ENCODE peak calls at places on chromosomes 13 and 19, in five cellular contexts. V is GM12892, D is K562, T is H1, O is SK-N-SH. Q is an unnamed sample.
A peak's percentile ranks its signal among the peaks of the same experiment; 100 is the strongest.

GRCh38 chr13:44437356-44438233 is 64.0 kb downstream of the SERP2 start:
- DNase-seq in V (no peak), D (no peak), T (no peak), O (no peak), Q (no peak)

GRCh38 chr13:36453518-36453917 is 21.2 kb downstream of the CCNA1 start:
- DNase-seq in V (no peak), D (no peak), T (no peak), O (no peak), Q (no peak)

GRCh38 chr19:1396768-1397679 is 4.3 kb downstream of the GAMT start:
- DNase-seq in V (no peak), D (no peak), T (no peak), O (no peak), Q (no peak)

GRCh38 chr19:4057913-4058695 is 8.6 kb downstream of the ZBTB7A start:
- DNase-seq in V (no peak), D (peak; percentile 82), T (no peak), O (no peak), Q (no peak)

GRCh38 chr13:79830945-79831344 is 350.0 kb downstream of the NDFIP2 start:
- DNase-seq in V (no peak), D (no peak), T (no peak), O (no peak), Q (no peak)

GRCh38 chr13:48151343-48151742 is 56.4 kb upstream of the MED4 start:
- DNase-seq in V (no peak), D (no peak), T (no peak), O (no peak), Q (no peak)

GRCh38 chr13:46168341-46168740 is 13.6 kb downstream of the LCP1 start:
- DNase-seq in V (no peak), D (no peak), T (no peak), O (no peak), Q (no peak)

GRCh38 chr19:5078179-5078578 is 109.3 kb downstream of the KDM4B start:
- DNase-seq in V (no peak), D (no peak), T (no peak), O (no peak), Q (no peak)

GRCh38 chr19:41386442-41386841 is 10.1 kb downstream of the TMEM91 start:
- DNase-seq in V (no peak), D (no peak), T (no peak), O (no peak), Q (no peak)

GRCh38 chr19:58380037-58380735 is 644 bp downstream of the ZNF837 start:
- DNase-seq in V (no peak), D (no peak), T (no peak), O (no peak), Q (no peak)

GRCh38 chr19:33186835-33187540 is 7.1 kb upstream of the LRP3 start:
- DNase-seq in V (no peak), D (no peak), T (no peak), O (no peak), Q (no peak)

GRCh38 chr13:46286972-46287371 is 75.2 kb downstream of the LRRC63 start:
- DNase-seq in V (no peak), D (no peak), T (no peak), O (no peak), Q (no peak)

GRCh38 chr13:24220086-24220703 is 59.7 kb downstream of the SPATA13 start:
- DNase-seq in V (peak; percentile 32), D (peak; percentile 35), T (no peak), O (peak; percentile 77), Q (peak; percentile 44)

GRCh38 chr19:49106648-49107135 is 7.5 kb upstream of the LIN7B start:
- DNase-seq in V (no peak), D (peak; percentile 34), T (peak; percentile 87), O (peak; percentile 80), Q (no peak)

GRCh38 chr13:21076265-21076653 is 14.9 kb upstream of the LATS2 start:
- DNase-seq in V (no peak), D (no peak), T (peak; percentile 54), O (no peak), Q (no peak)

GRCh38 chr13:31328549-31329229 is 128.9 kb downstream of the B3GLCT start:
- DNase-seq in V (no peak), D (no peak), T (no peak), O (no peak), Q (no peak)

GRCh38 chr13:66224644-66225043 is 1005.5 kb downstream of the PCDH9 start:
- DNase-seq in V (no peak), D (no peak), T (no peak), O (no peak), Q (no peak)

GRCh38 chr19:50387176-50387867 is 3.2 kb downstream of the POLD1 start:
- DNase-seq in V (no peak), D (no peak), T (no peak), O (no peak), Q (no peak)

GRCh38 chr13:22825186-22825585 is 355.6 kb upstream of the SGCG start:
- DNase-seq in V (no peak), D (no peak), T (no peak), O (no peak), Q (no peak)

GRCh38 chr13:41610426-41610825 is 153.1 kb downstream of the RGCC start:
- DNase-seq in V (no peak), D (no peak), T (no peak), O (no peak), Q (no peak)

GRCh38 chr19:5154129-5154798 is 185.4 kb downstream of the KDM4B start:
- DNase-seq in V (peak; percentile 72), D (peak; percentile 75), T (peak; percentile 91), O (peak; percentile 82), Q (peak; percentile 70)

GRCh38 chr19:710767-711166 is 2.0 kb downstream of the PALM start:
- DNase-seq in V (no peak), D (no peak), T (no peak), O (no peak), Q (no peak)

GRCh38 chr13:78606471-78607408 is 3.4 kb upstream of the POU4F1 start:
- DNase-seq in V (no peak), D (no peak), T (peak; percentile 67), O (no peak), Q (no peak)

GRCh38 chr13:98297043-98297442 is 120.0 kb upstream of the RNF113B start:
- DNase-seq in V (no peak), D (no peak), T (no peak), O (no peak), Q (no peak)
- TF ChIP-seq TAF1 in V (no peak), D (no peak), T (no peak), O (no peak), Q (no peak)

GRCh38 chr19:38837304-38837626 is 5.7 kb upstream of the ECH1 start:
- DNase-seq in V (no peak), D (no peak), T (no peak), O (peak; percentile 63), Q (no peak)

GRCh38 chr19:38836438-38837303 is 5.1 kb upstream of the ECH1 start:
- DNase-seq in V (no peak), D (peak; percentile 52), T (no peak), O (no peak), Q (no peak)

GRCh38 chr19:38838208-38838985 is 6.8 kb upstream of the ECH1 start:
- DNase-seq in V (no peak), D (no peak), T (no peak), O (no peak), Q (no peak)

GRCh38 chr19:38838986-38839761 is 7.6 kb upstream of the ECH1 start:
- DNase-seq in V (no peak), D (no peak), T (no peak), O (no peak), Q (no peak)

DNA sequence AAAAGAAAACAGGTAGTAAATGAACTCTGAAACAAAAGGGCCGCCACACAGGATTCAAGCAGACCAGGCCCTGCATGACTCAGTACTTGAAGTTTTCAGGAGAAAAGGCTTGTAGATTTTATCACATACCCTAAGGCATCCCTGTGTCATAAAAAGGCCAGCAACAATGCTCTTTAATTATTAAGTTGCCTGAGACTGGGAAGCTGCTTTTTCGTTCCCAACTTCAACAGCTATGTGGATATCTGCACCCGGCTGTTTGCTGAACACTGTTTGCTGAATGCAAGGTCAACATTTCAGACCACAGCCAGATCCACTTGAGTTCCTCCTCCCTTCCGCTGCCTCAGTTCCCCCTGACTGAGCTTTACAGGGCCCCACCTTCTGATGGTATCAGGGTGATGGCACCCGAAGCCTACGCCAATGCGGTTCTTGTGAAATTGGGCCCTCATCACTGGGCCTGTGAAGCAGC is 6.1 kb upstream of the ECH1 start:
- DNase-seq in V (no peak), D (no peak), T (no peak), O (no peak), Q (no peak)
- TF ChIP-seq POLR2AphosphoS5 in V (no peak), D (no peak), T (no peak), O (no peak), Q (peak; percentile 62)

GRCh38 chr13:113825851-113826250 is 38.0 kb downstream of the GAS6 start:
- DNase-seq in V (no peak), D (no peak), T (no peak), O (no peak), Q (no peak)
- TF ChIP-seq TAF1 in V (no peak), D (no peak), T (no peak), O (no peak), Q (no peak)

GRCh38 chr19:56105090-56105701 is 15.9 kb downstream of the ZNF787 start:
- DNase-seq in V (no peak), D (no peak), T (peak; percentile 89), O (no peak), Q (peak; percentile 56)
- TF ChIP-seq POLR2AphosphoS5 in V (no peak), D (no peak), T (no peak), O (no peak), Q (no peak)

Q was measured in GM12891.